ENCODE peak calls at places on chromosomes 12 and 14, in five cellular contexts. P is transverse colon, H is testis, V is fibroblast of the aortic adventitia, U is HFFc6. Z is an unnamed sample.

GRCh38 chr12:62003217-62003616 is 257.0 kb upstream of the USP15 start:
- DNase-seq in U (no peak), H (no peak), V (no peak), P (no peak), Z (no peak)

GRCh38 chr12:52946334-52946733 is 2.6 kb upstream of the KRT18 start:
- DNase-seq in U (no peak), P (no peak), H (no peak), V (peak; percentile 38), Z (no peak)

GRCh38 chr12:54136844-54137580 is 51.8 kb downstream of the SMUG1 start:
- DNase-seq in U (no peak), P (no peak), H (no peak), V (no peak), Z (no peak)

GRCh38 chr12:107242189-107242588 is 148.8 kb upstream of the CRY1 start:
- DNase-seq in U (no peak), P (no peak), H (no peak), V (no peak), Z (no peak)

GRCh38 chr12:75525263-75525662 is 13.9 kb upstream of the KRR1 start:
- DNase-seq in H (no peak), U (no peak), V (peak; percentile 40), P (no peak), Z (no peak)

GRCh38 chr14:93056166-93056839 is 59.4 kb downstream of the ITPK1 start:
- DNase-seq in V (no peak), U (no peak), H (no peak), P (no peak), Z (no peak)

GRCh38 chr12:62250671-62251608 is 9.3 kb upstream of the USP15 start:
- DNase-seq in U (peak; percentile 73), H (no peak), V (peak; percentile 70), P (no peak), Z (no peak)

GRCh38 chr12:2804390-2805145 is 7.9 kb upstream of the ITFG2 start:
- DNase-seq in V (peak; percentile 79), P (no peak), U (peak; percentile 34), H (peak; percentile 42), Z (no peak)

GRCh38 chr12:78473136-78473535 is 391.4 kb upstream of the SYT1 start:
- DNase-seq in U (no peak), H (no peak), P (no peak), V (peak; percentile 63), Z (no peak)

GRCh38 chr12:130990034-130990433 is 36.3 kb downstream of the ADGRD1 start:
- DNase-seq in V (no peak), H (no peak), P (no peak), U (no peak), Z (no peak)

GRCh38 chr12:103503546-103504480 is 8.0 kb upstream of the C12orf42 start:
- DNase-seq in V (no peak), P (peak; percentile 37), H (peak; percentile 77), U (no peak), Z (no peak)

GRCh38 chr12:69824028-69824427 is 999 bp upstream of the MYRFL start:
- DNase-seq in V (no peak), U (no peak), H (no peak), P (no peak), Z (no peak)

GRCh38 chr14:67908061-67908767 is 88.6 kb downstream of the RAD51B start:
- DNase-seq in P (no peak), H (no peak), U (no peak), V (peak; percentile 61), Z (no peak)

GRCh38 chr14:56482306-56482705 is 97.3 kb upstream of the TMEM260 start:
- DNase-seq in U (no peak), H (peak; percentile 41), P (no peak), V (peak; percentile 8), Z (peak; percentile 37)

GRCh38 chr14:43983721-43984120 is 523.4 kb downstream of the FSCB start:
- DNase-seq in V (no peak), H (no peak), U (no peak), P (no peak), Z (no peak)

GRCh38 chr12:96258451-96258933 is 64.3 kb downstream of the ELK3 start:
- DNase-seq in U (no peak), V (peak; percentile 91), P (no peak), H (no peak), Z (no peak)

GRCh38 chr14:34713681-34714319 is 593 bp downstream of the CFL2 start:
- DNase-seq in U (peak; percentile 80), H (peak; percentile 64), V (peak; percentile 78), P (peak; percentile 37), Z (no peak)

DNA sequence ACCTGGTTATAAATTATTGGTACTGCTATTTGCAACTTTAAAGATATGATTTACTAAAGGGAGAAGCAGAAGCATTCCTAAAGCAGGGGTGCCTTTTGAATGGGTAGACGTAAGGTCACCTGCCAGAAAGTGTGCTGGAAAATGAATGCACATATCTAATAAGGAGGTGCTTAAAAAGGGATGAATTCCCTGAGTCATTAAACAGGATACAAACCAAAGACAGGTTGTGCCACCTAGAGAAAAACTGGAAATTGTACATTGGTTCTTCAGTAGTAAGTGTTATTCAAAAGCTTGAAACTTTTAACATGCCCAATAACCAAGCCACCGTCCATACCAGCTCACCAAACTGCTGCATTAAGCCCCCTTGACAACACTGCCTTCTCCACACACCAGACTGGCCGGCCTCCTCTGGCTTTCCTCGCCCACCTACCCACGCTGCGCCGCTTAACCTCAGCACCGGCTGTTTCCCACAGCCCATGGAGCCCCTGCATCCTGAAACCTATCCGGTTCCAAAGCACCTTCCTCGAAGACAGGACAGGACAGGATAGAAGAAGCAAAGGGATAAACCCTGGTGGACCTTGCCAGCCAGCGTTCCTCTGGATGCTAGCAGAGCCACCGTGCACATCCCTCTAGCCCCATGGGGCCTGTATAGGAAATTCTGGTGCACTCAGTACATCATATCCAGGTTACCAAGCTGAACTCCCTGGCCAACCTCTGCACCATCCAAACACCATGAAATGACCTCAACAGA is 201.5 kb upstream of the CAND1 start:
- DNase-seq in U (no peak), V (no peak), H (no peak), P (no peak), Z (no peak)
- TF ChIP-seq CTCF in U (no peak), V (no peak), H (no peak), P (no peak), Z (no peak)

DNA sequence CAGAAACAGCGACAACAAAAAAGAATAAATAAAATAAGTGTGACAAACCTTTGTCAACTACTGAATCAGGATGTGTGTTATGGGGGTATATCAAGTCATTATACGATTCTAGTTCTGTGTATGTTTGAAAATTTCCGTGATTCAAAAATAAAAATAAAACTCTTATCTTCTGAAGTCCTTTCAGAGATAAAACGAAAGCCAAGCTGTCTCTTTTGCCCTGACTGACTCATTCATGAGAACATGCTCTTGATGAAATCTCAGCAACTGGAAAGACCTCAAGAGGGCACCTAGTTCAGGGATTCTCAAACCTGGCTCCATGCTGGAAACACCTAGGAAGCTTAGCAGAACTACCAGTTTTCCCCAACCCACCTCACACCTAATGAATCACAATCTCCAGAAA is 9.2 kb downstream of the FOXN3 start:
- DNase-seq in P (no peak), H (no peak), V (peak; percentile 37), U (no peak), Z (no peak)
- TF ChIP-seq CTCF in P (no peak), H (no peak), V (no peak), U (no peak), Z (no peak)

GRCh38 chr12:113152835-113153814 is 3.6 kb downstream of the CFAP73 start:
- DNase-seq in H (peak; percentile 80), P (peak; percentile 79), U (peak; percentile 55), V (peak; percentile 64), Z (peak; percentile 89)

GRCh38 chr12:113152196-113152834 is 2.8 kb downstream of the CFAP73 start:
- DNase-seq in U (no peak), P (no peak), H (no peak), V (no peak), Z (no peak)

GRCh38 chr12:113151655-113152054 is 2.1 kb downstream of the CFAP73 start:
- DNase-seq in P (no peak), H (no peak), U (no peak), V (no peak), Z (no peak)

GRCh38 chr12:113146999-113147398 is 2.5 kb upstream of the CFAP73 start:
- DNase-seq in P (no peak), U (no peak), V (no peak), H (no peak), Z (no peak)

GRCh38 chr12:113149361-113150150 is at the start of gene CFAP73:
- DNase-seq in H (peak; percentile 90), U (peak; percentile 88), P (peak; percentile 71), V (peak; percentile 73), Z (peak; percentile 96)
- TF ChIP-seq CTCF in H (no peak), U (no peak), P (no peak), V (no peak), Z (peak; percentile 34)

DNA sequence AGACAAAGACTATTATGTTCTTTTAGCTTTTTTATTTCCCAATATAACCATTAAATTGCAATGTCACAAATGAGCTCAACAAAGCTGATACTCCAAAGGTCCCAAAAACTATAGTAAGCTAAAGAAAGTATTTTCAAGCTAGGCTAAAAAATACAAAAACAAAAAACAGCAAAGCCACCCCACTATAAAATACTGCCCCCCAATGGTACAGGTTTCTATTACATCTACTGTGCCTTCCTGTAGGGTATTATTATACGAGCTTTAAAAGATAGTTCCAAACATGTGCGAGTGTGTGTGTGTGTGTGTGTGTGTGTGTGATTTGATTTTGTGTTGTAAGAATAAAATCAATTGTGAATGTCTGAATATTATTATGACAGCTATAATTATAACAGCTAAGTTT is 1.1 kb downstream of the IFNG start:
- DNase-seq in V (peak; percentile 2), P (no peak), U (peak; percentile 22), H (no peak), Z (peak; percentile 18)
- TF ChIP-seq CTCF in V (peak; percentile 30), P (peak; percentile 36), U (peak; percentile 78), H (no peak), Z (no peak)

GRCh38 chr14:91354979-91355685 is 62.5 kb downstream of the CCDC88C start:
- DNase-seq in U (no peak), P (peak; percentile 53), H (no peak), V (no peak), Z (no peak)
- TF ChIP-seq CTCF in U (peak; percentile 43), P (peak; percentile 65), H (no peak), V (peak; percentile 16), Z (peak; percentile 39)

DNA sequence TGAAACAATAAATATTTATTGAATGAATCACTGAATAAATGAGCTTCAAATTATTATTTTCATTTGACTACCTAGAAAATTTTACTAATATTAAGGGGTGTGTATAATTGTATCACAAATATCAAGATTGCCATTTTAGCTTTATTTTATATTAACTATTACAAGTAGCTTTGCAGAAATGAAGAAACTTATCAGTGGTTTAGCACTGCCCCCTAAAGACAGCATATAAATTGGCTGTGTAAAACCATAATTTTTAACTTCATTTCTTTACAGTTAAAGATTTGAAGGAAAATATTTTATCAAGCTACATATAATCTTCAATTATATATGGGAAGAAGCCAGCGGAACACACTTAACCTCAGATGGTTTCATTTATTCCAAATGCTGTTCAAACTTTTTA is 11.4 kb downstream of the GARIN6 start:
- DNase-seq in P (no peak), U (no peak), V (no peak), H (no peak), Z (no peak)
- TF ChIP-seq CTCF in P (no peak), U (peak; percentile 47), V (no peak), H (no peak), Z (no peak)

GRCh38 chr12:68331500-68331868 is 678 bp downstream of the MDM1 start:
- DNase-seq in U (no peak), H (no peak), P (no peak), V (no peak), Z (no peak)
- TF ChIP-seq CTCF in U (no peak), H (no peak), P (no peak), V (no peak), Z (no peak)

Z was measured in Calu3.